ENCODE peak calls at places on chromosome 7, in ten cellular contexts. Q, I, W, R, P, M, F, K, H and O are unnamed samples.

GRCh38 chr7:11950281-11950680 is 118.3 kb upstream of the THSD7A start:
- DNase-seq in Q (no peak), I (no peak), W (no peak), R (peak), P (no peak), M (no peak), F (no peak), K (no peak), H (no peak), O (no peak)

GRCh38 chr7:146004805-146005204 is 111.8 kb upstream of the CNTNAP2 start:
- DNase-seq in Q (no peak), I (no peak), W (no peak), R (no peak), P (no peak), M (no peak), F (no peak), K (no peak), H (no peak), O (no peak)

GRCh38 chr7:130290745-130291144 is 2.2 kb upstream of the CPA4 start:
- DNase-seq in Q (no peak), I (no peak), W (no peak), R (peak), P (no peak), M (no peak), F (no peak), K (no peak), H (no peak), O (peak)

GRCh38 chr7:133741703-133742102 is 385.4 kb upstream of the LRGUK start:
- DNase-seq in Q (no peak), I (no peak), W (no peak), R (no peak), P (no peak), M (no peak), F (no peak), K (no peak), H (no peak), O (no peak)

GRCh38 chr7:106793015-106793651 is 71.9 kb upstream of the PIK3CG start:
- DNase-seq in Q (peak), I (peak), W (peak), R (no peak), P (no peak), M (peak), F (no peak), K (no peak), H (no peak), O (no peak)

GRCh38 chr7:68362745-68363518 is 1235.3 kb upstream of the AUTS2 start:
- DNase-seq in Q (no peak), I (no peak), W (no peak), R (no peak), P (no peak), M (no peak), F (no peak), K (no peak), H (no peak), O (no peak)

GRCh38 chr7:92621026-92621540 is 30.9 kb upstream of the FAM133B start:
- DNase-seq in Q (peak), I (peak), W (peak), R (peak), P (peak), M (peak), F (peak), K (peak), H (peak), O (peak)

GRCh38 chr7:70694357-70694908 is 437.5 kb upstream of the GALNT17 start:
- DNase-seq in Q (peak), I (no peak), W (peak), R (peak), P (peak), M (peak), F (peak), K (peak), H (peak), O (no peak)

GRCh38 chr7:81210092-81211064 is 291.5 kb upstream of the SEMA3C start:
- DNase-seq in Q (no peak), I (no peak), W (no peak), R (no peak), P (no peak), M (no peak), F (no peak), K (no peak), H (no peak), O (peak)

GRCh38 chr7:1197997-1198632 is 34.6 kb upstream of the UNCX start:
- DNase-seq in Q (no peak), I (no peak), W (no peak), R (no peak), P (no peak), M (no peak), F (no peak), K (no peak), H (no peak), O (peak)

GRCh38 chr7:18873674-18874341 is 243.6 kb downstream of the TWIST1 start:
- DNase-seq in Q (peak), I (no peak), W (peak), R (no peak), P (no peak), M (no peak), F (no peak), K (no peak), H (no peak), O (no peak)

GRCh38 chr7:2386964-2387669 is 16.3 kb upstream of the CHST12 start:
- DNase-seq in Q (no peak), I (no peak), W (peak), R (no peak), P (no peak), M (no peak), F (no peak), K (no peak), H (no peak), O (no peak)

GRCh38 chr7:128911441-128912031 is 1.0 kb upstream of the KCP start:
- DNase-seq in Q (peak), I (no peak), W (peak), R (no peak), P (no peak), M (no peak), F (no peak), K (no peak), H (no peak), O (no peak)

GRCh38 chr7:99079104-99079503 is 64.8 kb downstream of the SMURF1 start:
- DNase-seq in Q (no peak), I (no peak), W (no peak), R (no peak), P (no peak), M (no peak), F (no peak), K (no peak), H (no peak), O (no peak)

GRCh38 chr7:95589031-95589430 is 7.3 kb downstream of the PDK4 start:
- DNase-seq in Q (no peak), I (no peak), W (no peak), R (no peak), P (no peak), M (no peak), F (no peak), K (no peak), H (no peak), O (no peak)

GRCh38 chr7:137337902-137338301 is 5.6 kb downstream of the PTN start:
- DNase-seq in Q (no peak), I (no peak), W (no peak), R (no peak), P (no peak), M (no peak), F (no peak), K (no peak), H (no peak), O (no peak)

GRCh38 chr7:82234457-82235049 is 209.0 kb downstream of the CACNA2D1 start:
- DNase-seq in Q (no peak), I (peak), W (peak), R (no peak), P (no peak), M (peak), F (peak), K (no peak), H (peak), O (peak)